ENCODE peak calls at places on chromosomes 5 and 9, in five cellular contexts. W, F, P, Y and H are unnamed samples.

GRCh38 chr9:75602074-75602473 is 288.4 kb upstream of the PCSK5 start:
- DNase-seq in W (no peak), F (no peak), P (no peak), Y (no peak), H (no peak)

GRCh38 chr5:168282120-168282519 is 9.3 kb upstream of the WWC1 start:
- DNase-seq in W (peak; percentile 72), F (no peak), P (no peak), Y (peak; percentile 40), H (no peak)

GRCh38 chr5:5377780-5378179 is 44.7 kb upstream of the ICE1 start:
- DNase-seq in W (no peak), F (no peak), P (no peak), Y (no peak), H (no peak)

GRCh38 chr5:108619815-108620214 is 127.9 kb upstream of the FER start:
- DNase-seq in W (no peak), F (no peak), P (no peak), Y (no peak), H (no peak)

GRCh38 chr5:127133071-127133470 is 59.8 kb upstream of the C5orf63 start:
- DNase-seq in W (no peak), F (no peak), P (no peak), Y (no peak), H (no peak)

GRCh38 chr9:14517154-14517906 is 175.9 kb downstream of the ZDHHC21 start:
- DNase-seq in W (no peak), F (no peak), P (no peak), Y (no peak), H (no peak)

GRCh38 chr9:137319976-137320551 is 18.0 kb upstream of the NRARP start:
- DNase-seq in W (no peak), F (no peak), P (peak; percentile 41), Y (no peak), H (no peak)

GRCh38 chr9:89352451-89352850 is 34.2 kb downstream of the SECISBP2 start:
- DNase-seq in W (no peak), F (no peak), P (no peak), Y (no peak), H (no peak)

GRCh38 chr5:17365756-17366155 is 132.3 kb upstream of the TAF11L2 start:
- DNase-seq in W (no peak), F (no peak), P (no peak), Y (peak; percentile 75), H (no peak)

GRCh38 chr5:143361438-143361837 is 42.0 kb downstream of the NR3C1 start:
- DNase-seq in W (no peak), F (no peak), P (no peak), Y (no peak), H (no peak)

GRCh38 chr9:13804532-13804931 is 509.4 kb downstream of the NFIB start:
- DNase-seq in W (no peak), F (no peak), P (no peak), Y (peak; percentile 33), H (no peak)

GRCh38 chr5:77995793-77996409 is 219.8 kb upstream of the TBCA start:
- DNase-seq in W (no peak), F (no peak), P (no peak), Y (no peak), H (no peak)

GRCh38 chr5:93250431-93250830 is 330.6 kb downstream of the NR2F1-AS1 start:
- DNase-seq in W (no peak), F (no peak), P (no peak), Y (no peak), H (no peak)

GRCh38 chr5:134124289-134125194 is 10.1 kb downstream of the TCF7 start:
- DNase-seq in W (peak; percentile 58), F (no peak), P (no peak), Y (peak; percentile 88), H (peak; percentile 69)